ENCODE peak calls at places on chromosomes 6 and 20, in six cellular contexts. D is activated CD4-positive, CD25-positive, alpha-beta regulatory T cell; P is PC-3; R is A549; G is glutamatergic neuron; E is kidney glomerular epithelial cell. U is an unnamed sample.

GRCh38 chr6:130671119-130672104 is 155.8 kb upstream of the SMLR1 start:
- DNase-seq in D (no peak), P (no peak), R (no peak), G (no peak), E (no peak), U (peak; percentile 15)

GRCh38 chr6:166417285-166417691 is 34.5 kb upstream of the MPC1 start:
- DNase-seq in D (no peak), P (no peak), R (no peak), G (peak; percentile 45), E (no peak), U (no peak)

GRCh38 chr6:15516923-15517560 is 145.8 kb downstream of the DTNBP1 start:
- DNase-seq in D (no peak), P (no peak), R (no peak), G (no peak), E (no peak), U (no peak)

GRCh38 chr6:45686841-45687569 is 309.3 kb upstream of the SUPT3H start:
- DNase-seq in D (no peak), P (no peak), R (no peak), G (no peak), E (no peak), U (no peak)

GRCh38 chr20:16942702-16943101 is 194.5 kb downstream of the OTOR start:
- DNase-seq in D (no peak), P (no peak), R (no peak), G (no peak), E (no peak), U (peak; percentile 67)

GRCh38 chr20:22951966-22952365 is 83.1 kb upstream of the SSTR4 start:
- DNase-seq in D (no peak), P (no peak), R (no peak), G (no peak), E (no peak), U (no peak)

GRCh38 chr20:4533734-4534133 is 188.0 kb upstream of the PRND start:
- DNase-seq in D (no peak), P (no peak), R (no peak), G (no peak), E (no peak), U (no peak)

GRCh38 chr6:119620846-119621570 is 271.4 kb upstream of the MAN1A1 start:
- DNase-seq in D (no peak), P (peak; percentile 89), R (no peak), G (no peak), E (peak; percentile 34), U (peak; percentile 88)

GRCh38 chr20:50399003-50399916 is 110.9 kb upstream of the PTPN1 start:
- DNase-seq in D (no peak), P (no peak), R (peak; percentile 31), G (no peak), E (no peak), U (peak; percentile 51)

GRCh38 chr6:33958863-33959651 is 155.3 kb upstream of the MLN start:
- DNase-seq in D (no peak), P (no peak), R (no peak), G (no peak), E (no peak), U (no peak)

GRCh38 chr6:158414900-158415299 is 102.6 kb downstream of the TULP4 start:
- DNase-seq in D (no peak), P (peak; percentile 28), R (no peak), G (no peak), E (peak; percentile 22), U (peak; percentile 87)

GRCh38 chr6:26205625-26206574 is 118.7 kb downstream of the HFE start:
- DNase-seq in D (no peak), P (peak; percentile 78), R (peak; percentile 84), G (no peak), E (peak; percentile 96), U (peak; percentile 91)

GRCh38 chr20:62063601-62063980 is 2.1 kb downstream of the TAF4 start:
- DNase-seq in D (no peak), P (no peak), R (no peak), G (peak; percentile 68), E (no peak), U (peak; percentile 62)

GRCh38 chr6:99940582-99940981 is 53.4 kb downstream of the MCHR2 start:
- DNase-seq in D (no peak), P (no peak), R (no peak), G (no peak), E (no peak), U (no peak)

GRCh38 chr6:110575910-110576463 is 99.6 kb upstream of the SLC22A16 start:
- DNase-seq in D (no peak), P (no peak), R (no peak), G (no peak), E (no peak), U (no peak)

GRCh38 chr20:51966296-51966971 is 164.1 kb upstream of the SALL4 start:
- DNase-seq in D (no peak), P (peak; percentile 95), R (peak; percentile 86), G (no peak), E (peak; percentile 47), U (peak; percentile 63)

GRCh38 chr6:827431-827830 is 134.5 kb upstream of the EXOC2 start:
- DNase-seq in D (no peak), P (no peak), R (no peak), G (no peak), E (no peak), U (no peak)

GRCh38 chr6:167211870-167212715 is 54.3 kb upstream of the GPR31 start:
- DNase-seq in D (no peak), P (no peak), R (no peak), G (no peak), E (no peak), U (no peak)

GRCh38 chr20:25389858-25390537 is 637 bp downstream of the ABHD12 start:
- DNase-seq in D (no peak), P (peak; percentile 51), R (no peak), G (peak; percentile 68), E (no peak), U (no peak)

GRCh38 chr6:139164001-139164400 is 29.1 kb downstream of the HECA start:
- DNase-seq in D (no peak), P (no peak), R (no peak), G (no peak), E (no peak), U (no peak)

GRCh38 chr6:3489032-3489757 is 32.3 kb upstream of the SLC22A23 start:
- DNase-seq in D (no peak), P (peak; percentile 25), R (peak; percentile 13), G (no peak), E (no peak), U (peak; percentile 8)

GRCh38 chr20:58867211-58867610 is 14.7 kb downstream of the GNAS start:
- DNase-seq in D (no peak), P (no peak), R (no peak), G (no peak), E (no peak), U (no peak)

GRCh38 chr6:152859225-152859624 is 108.6 kb downstream of the VIP start:
- DNase-seq in D (no peak), P (no peak), R (no peak), G (no peak), E (no peak), U (no peak)

GRCh38 chr20:1800777-1801176 is 94.4 kb upstream of the SIRPA start:
- DNase-seq in D (no peak), P (peak; percentile 72), R (peak; percentile 56), G (no peak), E (peak; percentile 42), U (peak; percentile 56)